ENCODE peak calls at places on chromosomes 2 and 18, in six cellular contexts. A, Z, K, X, N and M are unnamed samples.

GRCh38 chr2:41222593-41222992 is 770.7 kb upstream of the SLC8A1 start:
- DNase-seq in Z (no peak), N (no peak), X (no peak), K (peak), A (peak), M (no peak)

GRCh38 chr2:85091838-85092237 is 41.4 kb upstream of the TCF7L1 start:
- DNase-seq in X (peak), Z (no peak), K (no peak), A (no peak), N (no peak), M (no peak)

GRCh38 chr18:67926929-67927864 is 410.7 kb upstream of the DSEL start:
- DNase-seq in Z (no peak), N (no peak), K (no peak), X (no peak), A (no peak), M (no peak)

GRCh38 chr2:43605851-43606250 is 10.0 kb upstream of the THADA start:
- DNase-seq in A (no peak), N (no peak), K (no peak), X (no peak), Z (no peak), M (no peak)

GRCh38 chr18:61368001-61368400 is 34.8 kb downstream of the CDH20 start:
- DNase-seq in K (peak), X (no peak), A (no peak), N (no peak), Z (no peak), M (no peak)

GRCh38 chr18:78611201-78611800 is 368.3 kb upstream of the SALL3 start:
- DNase-seq in Z (no peak), K (no peak), X (no peak), A (no peak), N (no peak), M (no peak)

GRCh38 chr2:37561615-37562569 is 109.5 kb downstream of the CDC42EP3 start:
- DNase-seq in X (peak), N (no peak), A (peak), K (no peak), Z (no peak), M (no peak)

GRCh38 chr2:2901384-2902345 is 476.0 kb downstream of the EIPR1 start:
- DNase-seq in Z (no peak), A (no peak), N (no peak), K (no peak), X (no peak), M (no peak)

GRCh38 chr2:169203952-169204351 is 134.6 kb downstream of the DHRS9 start:
- DNase-seq in N (no peak), A (no peak), Z (no peak), X (no peak), K (no peak), M (no peak)

GRCh38 chr2:21330786-21331391 is 207.1 kb downstream of the TDRD15 start:
- DNase-seq in A (no peak), N (no peak), Z (no peak), K (no peak), X (peak), M (peak)

GRCh38 chr18:33231474-33232317 is 208.8 kb downstream of the CCDC178 start:
- DNase-seq in X (peak), N (peak), K (peak), Z (peak), A (peak), M (peak)

GRCh38 chr2:134023854-134024253 is 230.0 kb upstream of the MGAT5 start:
- DNase-seq in K (no peak), A (no peak), X (no peak), N (no peak), Z (no peak), M (no peak)

GRCh38 chr2:234403074-234403473 is 93.8 kb downstream of the ARL4C start:
- DNase-seq in X (no peak), A (no peak), Z (no peak), N (no peak), K (no peak), M (no peak)

GRCh38 chr18:53131001-53131400 is 791.0 kb downstream of the DCC start:
- DNase-seq in Z (no peak), N (no peak), A (no peak), K (no peak), X (no peak), M (no peak)

GRCh38 chr2:84040281-84040680 is 418.8 kb downstream of the SUCLG1 start:
- DNase-seq in X (no peak), A (no peak), Z (no peak), K (no peak), N (no peak), M (no peak)

GRCh38 chr2:101520246-101520645 is 45.3 kb upstream of the RFX8 start:
- DNase-seq in X (peak), K (no peak), N (no peak), A (no peak), Z (no peak), M (no peak)

GRCh38 chr2:75573145-75573878 is 12.6 kb upstream of the EVA1A start:
- DNase-seq in N (no peak), X (peak), Z (no peak), A (no peak), K (no peak), M (no peak)

GRCh38 chr2:26317377-26318105 is 28.4 kb upstream of the SELENOI start:
- DNase-seq in K (no peak), X (peak), Z (no peak), N (no peak), A (no peak), M (no peak)

GRCh38 chr2:37917281-37918228 is 7.5 kb upstream of the RMDN2 start:
- DNase-seq in Z (no peak), A (no peak), N (no peak), K (no peak), X (peak), M (no peak)

GRCh38 chr2:121699421-121700328 is 37.0 kb downstream of the NIFK start:
- DNase-seq in A (no peak), Z (peak), N (peak), X (peak), K (no peak), M (no peak)

GRCh38 chr2:175815537-175815936 is 186.5 kb downstream of the LNPK start:
- DNase-seq in Z (no peak), K (no peak), X (peak), A (no peak), N (no peak), M (no peak)

GRCh38 chr18:10751711-10752110 is 225.9 kb downstream of the NAPG start:
- DNase-seq in X (no peak), N (no peak), K (no peak), A (no peak), Z (no peak), M (no peak)

GRCh38 chr2:235105821-235106359 is 154.1 kb downstream of the SH3BP4 start:
- DNase-seq in N (no peak), X (no peak), Z (no peak), A (no peak), K (no peak), M (no peak)

GRCh38 chr18:2906522-2907458 is 60.0 kb downstream of the EMILIN2 start:
- DNase-seq in X (no peak), A (peak), Z (peak), K (no peak), N (no peak), M (no peak)

GRCh38 chr2:127052068-127052770 is 54.7 kb downstream of the BIN1 start:
- DNase-seq in N (no peak), K (peak), Z (no peak), X (no peak), A (peak), M (peak)

GRCh38 chr18:69127844-69128486 is 272.7 kb upstream of the DOK6 start:
- DNase-seq in A (no peak), N (no peak), Z (no peak), K (no peak), X (no peak), M (no peak)

GRCh38 chr18:50610349-50610748 is 50.5 kb downstream of the MAPK4 start:
- DNase-seq in K (no peak), N (no peak), X (no peak), A (peak), Z (no peak), M (no peak)

GRCh38 chr2:239288237-239288636 is 112.6 kb downstream of the HDAC4 start:
- DNase-seq in X (no peak), N (no peak), Z (no peak), K (no peak), A (no peak), M (no peak)
- H3K4me3 ChIP-seq in X (no peak), N (no peak), Z (no peak), K (no peak), A (no peak), M (no peak)

DNA sequence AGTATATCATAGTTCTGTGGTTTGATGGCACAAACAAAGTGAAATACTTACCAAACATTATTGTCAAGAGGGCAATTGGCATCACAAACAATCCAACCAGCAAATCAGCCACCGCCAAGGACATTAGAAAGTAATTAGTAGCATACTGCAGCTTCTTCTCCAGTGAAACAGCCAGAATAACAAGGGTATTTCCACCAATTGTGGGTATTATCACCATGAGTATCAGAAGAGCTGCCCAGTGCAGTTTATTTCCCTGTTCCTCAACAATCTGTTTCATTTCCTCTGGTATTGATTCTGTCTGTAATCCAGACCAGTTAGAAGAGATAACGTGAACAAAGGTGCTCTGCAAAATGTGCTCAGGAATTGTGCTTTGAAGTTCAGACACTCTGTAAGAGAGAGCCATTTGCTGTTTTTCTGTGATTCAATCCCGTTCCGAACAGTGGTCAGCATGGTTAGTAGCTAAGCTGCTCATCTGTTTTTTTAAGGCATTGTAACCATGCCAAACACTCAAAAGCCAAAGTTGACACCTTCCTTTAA is 1.4 kb downstream of the HTR2B start:
- DNase-seq in A (peak), X (peak), Z (no peak), N (no peak), K (no peak), M (no peak)
- H3K4me3 ChIP-seq in A (peak), X (no peak), Z (peak), N (peak), K (no peak), M (peak)

GRCh38 chr2:218002792-218003191 is at the start of gene TNS1:
- DNase-seq in X (no peak), K (peak), A (peak), N (peak), Z (no peak), M (no peak)
- H3K4me3 ChIP-seq in X (no peak), K (no peak), A (no peak), N (peak), Z (peak), M (no peak)

GRCh38 chr2:55511508-55512124 is 7.9 kb upstream of the CFAP36 start:
- DNase-seq in N (no peak), X (peak), A (peak), K (peak), Z (no peak), M (no peak)
- H3K4me3 ChIP-seq in N (no peak), X (no peak), A (no peak), K (no peak), Z (no peak), M (no peak)